ENCODE peak calls at places on chromosomes 16 and 17, in seven cellular contexts. Q is K562, S is HCT116, X is GM23338, V is stomach, R is breast epithelium, O is endothelial cell of umbilical vein. B is an unnamed sample. For H3K4me1, the result is how much of the 10 kb centered on the place peaks cover.

GRCh38 chr17:61152898-61153297 is 246.7 kb upstream of the TBX2 start:
- DNase-seq in R (no peak), X (no peak), V (no peak), O (no peak), Q (no peak), S (no peak), B (no peak)

GRCh38 chr16:85800321-85800669 is 800 bp downstream of the COX4I1 start:
- DNase-seq in S (no peak), R (no peak), V (no peak), X (peak), O (no peak), Q (peak), B (no peak)

GRCh38 chr16:3754304-3754703 is 37.0 kb upstream of the TRAP1 start:
- DNase-seq in X (no peak), Q (no peak), S (no peak), V (no peak), O (no peak), R (no peak), B (no peak)

GRCh38 chr17:6178959-6179358 is 108.8 kb downstream of the WSCD1 start:
- DNase-seq in V (no peak), R (no peak), O (peak), X (no peak), Q (no peak), S (no peak), B (no peak)

GRCh38 chr17:75067856-75068255 is 19.9 kb upstream of the SLC16A5 start:
- DNase-seq in S (no peak), O (no peak), R (no peak), Q (no peak), X (no peak), V (no peak), B (no peak)

GRCh38 chr17:80313160-80313829 is 52.6 kb downstream of the RNF213 start:
- DNase-seq in X (no peak), O (no peak), S (no peak), Q (no peak), R (no peak), V (no peak), B (no peak)

GRCh38 chr16:23408242-23409201 is 44.5 kb downstream of the COG7 start:
- DNase-seq in X (peak), Q (no peak), R (peak), S (no peak), V (no peak), O (no peak), B (no peak)

GRCh38 chr17:75205793-75206163 is 299 bp downstream of the NUP85 start:
- DNase-seq in R (no peak), V (no peak), Q (no peak), X (no peak), O (no peak), S (no peak), B (no peak)

GRCh38 chr16:50653633-50654524 is 27.2 kb downstream of the SNX20 start:
- DNase-seq in X (no peak), V (no peak), S (no peak), R (no peak), Q (no peak), O (no peak), B (no peak)

GRCh38 chr17:33980193-33980592 is 274.9 kb upstream of the CCL2 start:
- DNase-seq in S (no peak), R (no peak), V (no peak), O (no peak), X (no peak), Q (no peak), B (no peak)

GRCh38 chr17:56130030-56130429 is 23.2 kb upstream of the ANKFN1 start:
- DNase-seq in X (peak), Q (no peak), O (no peak), R (no peak), V (no peak), S (no peak), B (no peak)

GRCh38 chr17:56131431-56131830 is 21.8 kb upstream of the ANKFN1 start:
- DNase-seq in V (no peak), X (no peak), O (no peak), R (no peak), Q (no peak), S (no peak), B (no peak)

GRCh38 chr17:56121661-56122060 is 31.6 kb upstream of the ANKFN1 start:
- DNase-seq in X (peak), V (no peak), O (no peak), R (no peak), Q (no peak), S (no peak), B (no peak)

GRCh38 chr17:56125830-56126819 is 27.1 kb upstream of the ANKFN1 start:
- DNase-seq in S (peak), R (no peak), Q (peak), V (no peak), O (peak), X (peak), B (no peak)
- TF ChIP-seq POLR2AphosphoS5 in S (no peak), R (no peak), Q (no peak), V (no peak), O (no peak), X (no peak), B (no peak)

GRCh38 chr17:31677036-31677435 is 182.0 kb downstream of the COPRS start:
- DNase-seq in S (no peak), Q (no peak), X (no peak), V (no peak), O (no peak), R (no peak), B (peak)

GRCh38 chr17:31672161-31672819 is 186.8 kb downstream of the COPRS start:
- DNase-seq in X (no peak), S (no peak), Q (no peak), O (no peak), V (no peak), R (no peak), B (no peak)

GRCh38 chr17:31674305-31674704 is 184.7 kb downstream of the COPRS start:
- DNase-seq in O (no peak), S (no peak), Q (no peak), V (no peak), X (no peak), R (no peak), B (peak)

GRCh38 chr17:31674717-31675349 is 184.2 kb downstream of the COPRS start:
- DNase-seq in Q (no peak), O (no peak), X (no peak), V (no peak), R (no peak), S (no peak), B (no peak)

GRCh38 chr17:31673076-31673475 is 186.0 kb downstream of the COPRS start:
- DNase-seq in R (no peak), S (no peak), Q (no peak), O (no peak), X (no peak), V (no peak), B (no peak)
- H3K4me1 ChIP-seq in R (under half), S (under half), Q (under half), O (under half), X (under half), V (under half), B (under half)

DNA sequence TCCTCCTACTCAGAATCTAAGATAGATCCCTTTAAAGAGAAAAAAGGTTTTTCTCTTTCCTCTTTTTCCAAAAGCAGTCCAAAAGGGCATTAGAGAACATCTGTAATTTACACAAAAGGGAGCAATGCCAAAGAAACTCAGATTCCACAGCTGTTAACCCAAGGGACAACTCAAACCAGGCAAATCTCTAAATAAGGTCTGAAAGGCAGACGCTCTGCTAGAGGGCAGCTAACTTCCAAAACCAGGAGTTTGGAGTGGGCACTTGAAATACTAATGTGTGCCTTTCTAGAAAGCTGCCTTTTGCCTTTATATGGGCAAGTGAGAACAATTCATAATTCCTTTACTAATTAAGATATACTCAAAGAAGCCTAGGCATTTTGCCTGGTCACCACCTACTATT is 435.7 kb downstream of the ZFHX3 start:
- DNase-seq in X (no peak), Q (no peak), R (no peak), V (no peak), S (no peak), O (no peak), B (no peak)
- H3K27ac ChIP-seq in X (no peak), Q (no peak), R (no peak), V (no peak), S (no peak), O (no peak), B (no peak)

GRCh38 chr16:89554343-89554742 is 6.1 kb upstream of the RPL13 start:
- DNase-seq in X (no peak), S (no peak), R (no peak), V (no peak), Q (no peak), O (no peak), B (no peak)

GRCh38 chr16:89555265-89555664 is 5.2 kb upstream of the RPL13 start:
- DNase-seq in R (no peak), X (no peak), Q (no peak), V (no peak), O (no peak), S (no peak), B (peak)

GRCh38 chr16:89557230-89557935 is 3.1 kb upstream of the RPL13 start:
- DNase-seq in O (peak), X (peak), R (peak), Q (peak), S (peak), V (peak), B (no peak)

GRCh38 chr16:89556750-89557149 is 3.7 kb upstream of the RPL13 start:
- DNase-seq in S (no peak), Q (no peak), V (no peak), X (no peak), R (no peak), O (no peak), B (no peak)

GRCh38 chr16:89555780-89556179 is 4.7 kb upstream of the RPL13 start:
- DNase-seq in O (no peak), V (no peak), Q (no peak), X (no peak), R (no peak), S (no peak), B (no peak)
- TF ChIP-seq POLR2AphosphoS5 in O (no peak), V (no peak), Q (no peak), X (no peak), R (no peak), S (no peak), B (no peak)

DNA sequence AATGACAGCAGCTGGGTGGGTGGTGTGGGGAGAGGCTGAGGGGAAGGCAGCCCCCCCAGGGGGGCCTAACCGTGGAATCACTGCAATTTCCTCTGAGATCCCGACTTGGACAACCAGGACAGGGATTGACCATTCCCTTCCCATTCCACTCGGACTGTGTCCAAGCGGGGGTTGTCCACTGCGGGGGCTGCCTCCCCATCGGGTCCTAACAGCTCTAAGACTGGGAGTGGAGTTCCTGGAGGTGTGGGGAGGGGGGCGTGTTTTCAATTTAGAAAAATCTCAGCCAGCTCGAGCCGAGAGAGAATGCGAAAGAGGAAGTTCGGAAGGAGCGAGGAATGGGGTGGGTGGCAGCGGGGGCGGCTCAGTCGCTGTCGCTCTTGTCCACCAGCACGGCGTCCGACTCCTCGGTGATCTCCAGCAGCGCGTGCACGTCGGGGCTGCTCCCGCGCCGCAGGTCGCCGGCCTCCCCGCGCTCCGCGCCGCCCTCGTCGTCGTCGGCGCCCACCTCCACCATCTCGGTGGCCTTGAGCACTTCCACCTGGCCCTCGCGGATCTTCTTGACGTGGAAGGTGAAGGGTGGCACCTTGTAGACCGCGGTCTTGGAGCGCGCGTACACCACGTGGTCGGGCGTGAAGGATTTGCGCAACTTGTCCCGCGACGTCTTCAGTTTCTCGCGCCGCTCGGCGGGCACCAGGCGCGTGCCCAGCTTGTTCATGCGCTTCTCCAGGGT is 16.2 kb upstream of the STAT3 start:
- DNase-seq in R (no peak), S (no peak), Q (no peak), O (no peak), X (no peak), V (no peak), B (no peak)
- H3K4me1 ChIP-seq in R (under half), S (under half), Q (under half), O (under half), X (half or more), V (under half), B (half or more)

GRCh38 chr16:67504190-67505021 is 21.1 kb upstream of the AGRP start:
- DNase-seq in R (no peak), Q (peak), S (no peak), V (no peak), X (no peak), O (no peak), B (no peak)
- H3K27ac ChIP-seq in R (peak), Q (peak), S (no peak), V (no peak), X (no peak), O (no peak), B (peak)

GRCh38 chr16:71840052-71840451 is 5.7 kb upstream of the ATXN1L start:
- DNase-seq in X (no peak), O (no peak), R (no peak), V (no peak), S (no peak), Q (no peak), B (no peak)
- TF ChIP-seq POLR2AphosphoS5 in X (no peak), O (no peak), R (no peak), V (no peak), S (no peak), Q (no peak), B (no peak)

DNA sequence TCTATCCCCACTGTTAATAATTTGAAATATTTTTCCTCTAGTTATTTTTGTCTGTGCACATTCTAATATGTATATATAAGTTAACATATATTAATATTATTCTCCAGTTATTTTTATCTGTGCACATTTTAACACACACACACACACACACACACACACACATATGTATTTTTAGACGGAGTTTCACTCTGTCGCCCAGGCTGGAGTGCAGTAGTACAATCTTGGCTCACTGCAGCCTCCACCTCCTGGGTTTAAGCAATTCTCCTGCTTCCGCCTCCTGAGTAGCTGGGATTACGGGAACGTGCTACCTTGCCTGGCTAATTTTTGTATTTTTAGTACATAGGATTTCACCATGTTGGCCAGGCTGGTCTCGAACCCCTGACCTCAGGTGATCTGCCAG is 12.7 kb downstream of the MIEN1 start:
- DNase-seq in S (no peak), X (no peak), O (no peak), Q (no peak), V (no peak), R (no peak), B (no peak)
- H3K4me1 ChIP-seq in S (under half), X (under half), O (under half), Q (under half), V (under half), R (under half), B (under half)

GRCh38 chr16:15887283-15887682 is 1.1 kb downstream of the CEP20 start:
- DNase-seq in O (no peak), X (no peak), S (no peak), R (no peak), Q (no peak), V (no peak), B (no peak)

GRCh38 chr16:15888072-15888976 is at the start of gene CEP20:
- DNase-seq in O (peak), X (peak), V (peak), S (peak), Q (peak), R (peak), B (peak)

GRCh38 chr16:15886078-15886477 is 2.3 kb downstream of the CEP20 start:
- DNase-seq in R (no peak), V (no peak), X (no peak), S (no peak), O (no peak), Q (no peak), B (no peak)

GRCh38 chr16:15894571-15895358 is 6.4 kb upstream of the CEP20 start:
- DNase-seq in Q (no peak), O (no peak), V (no peak), S (no peak), X (no peak), R (no peak), B (no peak)

GRCh38 chr16:15891508-15891907 is 3.1 kb upstream of the CEP20 start:
- DNase-seq in X (no peak), V (no peak), R (no peak), Q (no peak), S (no peak), O (no peak), B (no peak)
- H3K27ac ChIP-seq in X (no peak), V (no peak), R (no peak), Q (no peak), S (no peak), O (no peak), B (no peak)

B was measured in suprapubic skin.